ENCODE peak calls at places on chromosome 18, in four cellular contexts. J, C, K and F are unnamed samples.

GRCh38 chr18:62957885-62958472 is 242.6 kb downstream of the PHLPP1 start:
- DNase-seq in J (peak; percentile 59), K (peak; percentile 55), C (peak; percentile 55), F (no peak)

GRCh38 chr18:22711381-22711717 is 221.8 kb upstream of the RBBP8 start:
- DNase-seq in K (no peak), C (no peak), J (no peak), F (no peak)

GRCh38 chr18:13530215-13530878 is 196.0 kb downstream of the FAM210A start:
- DNase-seq in J (no peak), K (no peak), C (no peak), F (no peak)

GRCh38 chr18:22020127-22020866 is 149.1 kb upstream of the GATA6 start:
- DNase-seq in C (no peak), J (no peak), K (no peak), F (no peak)

GRCh38 chr18:68919900-68920299 is 122.0 kb downstream of the CCDC102B start:
- DNase-seq in J (no peak), C (no peak), K (no peak), F (no peak)

GRCh38 chr18:31102020-31102684 is at the start of gene DSC2:
- DNase-seq in K (no peak), C (peak; percentile 80), J (no peak), F (no peak)

GRCh38 chr18:58315739-58316215 is 271.8 kb downstream of the NEDD4L start:
- DNase-seq in C (no peak), J (peak; percentile 10), K (no peak), F (no peak)

GRCh38 chr18:11830585-11830984 is 20.6 kb upstream of the CHMP1B start:
- DNase-seq in K (no peak), J (no peak), C (no peak), F (no peak)

GRCh38 chr18:72539861-72540260 is 4.3 kb downstream of the CBLN2 start:
- DNase-seq in K (no peak), J (no peak), C (peak; percentile 15), F (no peak)

GRCh38 chr18:77560334-77560970 is 310.8 kb downstream of the GALR1 start:
- DNase-seq in J (peak; percentile 29), K (peak; percentile 93), C (no peak), F (no peak)

GRCh38 chr18:70384181-70384790 is 95.4 kb downstream of the SOCS6 start:
- DNase-seq in J (peak; percentile 43), C (no peak), K (peak; percentile 93), F (peak; percentile 37)

GRCh38 chr18:42675810-42676209 is 439.7 kb downstream of the RIT2 start:
- DNase-seq in C (no peak), K (no peak), J (no peak), F (no peak)

GRCh38 chr18:23495723-23496440 is 7.4 kb upstream of the RMC1 start:
- DNase-seq in J (no peak), K (no peak), C (no peak), F (no peak)

GRCh38 chr18:28115149-28115550 is 61.8 kb downstream of the CDH2 start:
- DNase-seq in C (no peak), J (peak; percentile 72), K (peak; percentile 94), F (peak; percentile 52)

GRCh38 chr18:11728247-11728646 is 39.2 kb downstream of the GNAL start:
- DNase-seq in J (peak; percentile 28), K (peak; percentile 28), C (peak; percentile 60), F (no peak)

GRCh38 chr18:56124186-56124585 is 514.2 kb downstream of the TXNL1 start:
- DNase-seq in K (peak; percentile 87), C (no peak), J (no peak), F (peak; percentile 42)

GRCh38 chr18:10559566-10560456 is 34.0 kb downstream of the NAPG start:
- DNase-seq in J (no peak), C (no peak), K (no peak), F (no peak)

GRCh38 chr18:35289293-35290069 is 548 bp downstream of the ZSCAN30 start:
- DNase-seq in K (peak; percentile 65), C (peak; percentile 8), J (peak; percentile 20), F (no peak)

GRCh38 chr18:50507120-50507590 is 52.7 kb upstream of the MAPK4 start:
- DNase-seq in C (peak; percentile 87), J (peak; percentile 46), K (peak; percentile 27), F (no peak)

GRCh38 chr18:25516121-25516520 is 164.2 kb upstream of the ZNF521 start:
- DNase-seq in C (no peak), J (no peak), K (no peak), F (no peak)

GRCh38 chr18:11119962-11120361 is 29.4 kb downstream of the PIEZO2 start:
- DNase-seq in J (peak; percentile 64), K (no peak), C (no peak), F (no peak)

GRCh38 chr18:27695509-27695908 is 481.4 kb downstream of the CDH2 start:
- DNase-seq in C (no peak), J (no peak), K (no peak), F (no peak)

GRCh38 chr18:75219684-75220083 is 9.1 kb downstream of the TSHZ1 start:
- DNase-seq in K (no peak), C (no peak), J (no peak), F (no peak)
- H3K4me3 ChIP-seq in K (no peak overlapping the region), C (no peak overlapping the region), J (no peak overlapping the region), F (no peak overlapping the region)

GRCh38 chr18:3499498-3499897 is 49.5 kb downstream of the TGIF1 start:
- DNase-seq in C (peak; percentile 58), J (no peak), K (no peak), F (no peak)

GRCh38 chr18:3502650-3503049 is 52.7 kb downstream of the TGIF1 start:
- DNase-seq in C (no peak), J (no peak), K (no peak), F (no peak)

GRCh38 chr18:3495691-3496090 is 45.7 kb downstream of the TGIF1 start:
- DNase-seq in J (no peak), K (no peak), C (no peak), F (no peak)

GRCh38 chr18:3500016-3500415 is 50.0 kb downstream of the TGIF1 start:
- DNase-seq in J (no peak), K (no peak), C (no peak), F (no peak)

GRCh38 chr18:3498705-3499451 is 48.9 kb downstream of the TGIF1 start:
- DNase-seq in K (peak; percentile 43), C (peak; percentile 88), J (peak; percentile 47), F (no peak)
- H3K4me3 ChIP-seq in K (peak overlapping the region; percentile 36), C (peak overlapping the region; percentile 50), J (peak overlapping the region; percentile 49), F (peak overlapping the region; percentile 50)

GRCh38 chr18:79300382-79300781 is 95.3 kb upstream of the NFATC1 start:
- DNase-seq in C (no peak), J (no peak), K (no peak), F (no peak)

GRCh38 chr18:79294235-79294634 is 101.5 kb upstream of the NFATC1 start:
- DNase-seq in C (no peak), K (no peak), J (no peak), F (no peak)

GRCh38 chr18:79302120-79302519 is 93.6 kb upstream of the NFATC1 start:
- DNase-seq in J (no peak), K (no peak), C (no peak), F (no peak)

GRCh38 chr18:79299711-79300110 is 96.0 kb upstream of the NFATC1 start:
- DNase-seq in C (no peak), K (no peak), J (no peak), F (no peak)
- H3K4me3 ChIP-seq in C (no peak overlapping the region), K (no peak overlapping the region), J (no peak overlapping the region), F (no peak overlapping the region)

GRCh38 chr18:45104071-45104440 is 423.4 kb downstream of the SETBP1 start:
- DNase-seq in C (peak; percentile 2), K (no peak), J (no peak), F (no peak)
- H3K4me3 ChIP-seq in C (no peak overlapping the region), K (no peak overlapping the region), J (no peak overlapping the region), F (no peak overlapping the region)

GRCh38 chr18:3771121-3771971 is 321.4 kb downstream of the TGIF1 start:
- DNase-seq in C (peak; percentile 87), K (peak; percentile 97), J (peak; percentile 95), F (peak; percentile 88)
- H3K4me3 ChIP-seq in C (peak overlapping the region; percentile 34), K (peak overlapping the region; percentile 35), J (peak overlapping the region; percentile 46), F (peak overlapping the region; percentile 52)

GRCh38 chr18:79420033-79420745 is 24.5 kb downstream of the NFATC1 start:
- DNase-seq in C (no peak), J (no peak), K (no peak), F (no peak)
- H3K4me3 ChIP-seq in C (no peak overlapping the region), J (no peak overlapping the region), K (no peak overlapping the region), F (no peak overlapping the region)

GRCh38 chr18:49019446-49020045 is 68.8 kb upstream of the SMAD7 start:
- DNase-seq in K (peak; percentile 23), C (no peak), J (no peak), F (no peak)

GRCh38 chr18:49018961-49019445 is 68.2 kb upstream of the SMAD7 start:
- DNase-seq in C (no peak), K (no peak), J (no peak), F (no peak)

GRCh38 chr18:49020621-49021021 is 69.9 kb upstream of the SMAD7 start:
- DNase-seq in C (no peak), J (no peak), K (no peak), F (no peak)

GRCh38 chr18:49021076-49021432 is 70.3 kb upstream of the SMAD7 start:
- DNase-seq in J (no peak), K (no peak), C (no peak), F (no peak)

DNA sequence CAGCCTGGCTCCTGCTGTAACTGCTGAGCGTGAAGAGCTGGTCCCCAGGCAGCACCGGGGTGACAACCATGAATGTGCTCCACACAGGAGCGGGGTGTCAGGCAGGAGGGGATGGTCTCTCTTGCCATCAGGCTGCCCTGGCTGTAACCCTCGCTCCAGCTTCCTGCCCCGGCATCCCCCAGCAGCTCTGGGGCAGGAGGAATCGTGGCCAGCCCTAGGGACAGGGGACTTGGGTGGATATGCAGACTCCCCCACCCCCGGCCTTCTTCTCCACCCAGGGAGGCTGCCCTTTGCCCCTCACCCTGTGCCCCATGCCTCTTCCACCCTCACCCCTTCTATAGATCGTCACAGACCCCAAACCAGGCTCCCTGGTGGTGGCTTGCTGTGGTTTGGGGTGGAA is 69.4 kb upstream of the SMAD7 start:
- DNase-seq in K (no peak), C (no peak), J (no peak), F (no peak)
- H3K4me3 ChIP-seq in K (no peak overlapping the region), C (no peak overlapping the region), J (no peak overlapping the region), F (no peak overlapping the region)